ENCODE peak calls at places on chromosomes 11 and 22, in seven cellular contexts. E, O, N, J, M, G and Y are unnamed samples.

GRCh38 chr11:8342821-8343681 is 79.4 kb upstream of the LMO1 start:
- DNase-seq in E (no peak), O (no peak), N (no peak), J (no peak), M (no peak), G (peak), Y (no peak)

GRCh38 chr11:8959546-8960166 is 4.6 kb downstream of the TMEM9B start:
- DNase-seq in E (no peak), O (no peak), N (peak), J (peak), M (no peak), G (no peak), Y (no peak)

GRCh38 chr11:81869337-81870065 is 864.2 kb downstream of the FAM181B start:
- DNase-seq in E (peak), O (peak), N (peak), J (peak), M (no peak), G (peak), Y (no peak)

GRCh38 chr11:44454686-44455085 is 110.8 kb upstream of the CD82 start:
- DNase-seq in E (no peak), O (no peak), N (no peak), J (no peak), M (no peak), G (no peak), Y (no peak)

GRCh38 chr11:130123414-130124040 is 36.1 kb upstream of the ST14 start:
- DNase-seq in E (no peak), O (no peak), N (peak), J (no peak), M (no peak), G (no peak), Y (no peak)

GRCh38 chr11:125382211-125382807 is 113.8 kb downstream of the FEZ1 start:
- DNase-seq in E (no peak), O (no peak), N (no peak), J (no peak), M (no peak), G (no peak), Y (no peak)

GRCh38 chr22:29148036-29148435 is 57.7 kb upstream of the EMID1 start:
- DNase-seq in E (no peak), O (no peak), N (no peak), J (no peak), M (peak), G (no peak), Y (no peak)

GRCh38 chr22:43449205-43449830 is 37.5 kb downstream of the MPPED1 start:
- DNase-seq in E (no peak), O (no peak), N (no peak), J (no peak), M (peak), G (no peak), Y (peak)

GRCh38 chr11:125626381-125626950 is 1.5 kb downstream of the CHEK1 start:
- DNase-seq in E (no peak), O (no peak), N (no peak), J (no peak), M (no peak), G (peak), Y (no peak)

GRCh38 chr11:109968781-109969180 is 124.4 kb upstream of the ZC3H12C start:
- DNase-seq in E (no peak), O (no peak), N (no peak), J (no peak), M (no peak), G (no peak), Y (no peak)

GRCh38 chr11:6962673-6963072 is 36.4 kb downstream of the ZNF215 start:
- DNase-seq in E (no peak), O (no peak), N (no peak), J (no peak), M (no peak), G (no peak), Y (no peak)

GRCh38 chr11:73481626-73482025 is 105.4 kb downstream of the RELT start:
- DNase-seq in E (no peak), O (no peak), N (no peak), J (no peak), M (no peak), G (no peak), Y (no peak)

GRCh38 chr22:22348815-22349454 is 104.3 kb downstream of the VPREB1 start:
- DNase-seq in E (no peak), O (no peak), N (no peak), J (no peak), M (no peak), G (no peak), Y (no peak)

GRCh38 chr11:57340228-57340627 is 2.1 kb downstream of the P2RX3 start:
- DNase-seq in E (no peak), O (no peak), N (no peak), J (no peak), M (peak), G (no peak), Y (no peak)

GRCh38 chr22:29382575-29383328 is 5.6 kb downstream of the AP1B1 start:
- DNase-seq in E (no peak), O (no peak), N (no peak), J (no peak), M (no peak), G (no peak), Y (no peak)

GRCh38 chr22:36817429-36817783 is 571 bp upstream of the PVALB start:
- DNase-seq in E (no peak), O (no peak), N (no peak), J (no peak), M (no peak), G (no peak), Y (no peak)

GRCh38 chr22:44351685-44352377 is 39.1 kb upstream of the SHISAL1 start:
- DNase-seq in E (peak), O (no peak), N (peak), J (peak), M (peak), G (no peak), Y (no peak)

GRCh38 chr11:10975287-10975721 is 117.5 kb upstream of the ZBED5 start:
- DNase-seq in E (no peak), O (no peak), N (peak), J (no peak), M (no peak), G (no peak), Y (no peak)

GRCh38 chr22:39603345-39603744 is 32.8 kb downstream of the CACNA1I start:
- DNase-seq in E (no peak), O (no peak), N (no peak), J (no peak), M (no peak), G (no peak), Y (no peak)

GRCh38 chr22:46465793-46466192 is 71.6 kb downstream of the CELSR1 start:
- DNase-seq in E (no peak), O (no peak), N (no peak), J (no peak), M (no peak), G (no peak), Y (no peak)

GRCh38 chr11:20596629-20597129 is 2.7 kb upstream of the SLC6A5 start:
- DNase-seq in E (no peak), O (no peak), N (no peak), J (no peak), M (no peak), G (no peak), Y (no peak)

GRCh38 chr22:36808611-36809344 is 8.1 kb downstream of the PVALB start:
- DNase-seq in E (no peak), O (no peak), N (no peak), J (no peak), M (no peak), G (no peak), Y (no peak)

GRCh38 chr11:75022289-75022688 is 33.6 kb downstream of the NEU3 start:
- DNase-seq in E (no peak), O (no peak), N (no peak), J (no peak), M (no peak), G (no peak), Y (no peak)

GRCh38 chr22:49866646-49867045 is 13.0 kb downstream of the ZBED4 start:
- DNase-seq in E (no peak), O (no peak), N (no peak), J (no peak), M (peak), G (no peak), Y (no peak)

GRCh38 chr11:124583827-124584226 is 14.0 kb downstream of the OR8A1 start:
- DNase-seq in E (no peak), O (no peak), N (no peak), J (no peak), M (no peak), G (no peak), Y (no peak)

GRCh38 chr11:118921121-118921928 is 4.4 kb downstream of the BCL9L start:
- DNase-seq in E (no peak), O (no peak), N (peak), J (peak), M (peak), G (no peak), Y (no peak)

GRCh38 chr11:78429667-78430066 is 12.0 kb upstream of the GAB2 start:
- DNase-seq in E (no peak), O (no peak), N (no peak), J (no peak), M (no peak), G (no peak), Y (no peak)